ENCODE peak calls at places on chromosomes 5 and 9, in five cellular contexts. One of them, this sample, is unnamed. For H3K4me1, the result is how much of the 10 kb centered on the place peaks cover.

GRCh38 chr9:37329576-37329975 is 92.9 kb upstream of the GRHPR start:
- DNase-seq in stomach: no peak
- DNase-seq in left ventricle myocardium inferior: no peak
- DNase-seq in upper lobe of right lung: no peak
- DNase-seq in fibroblast of lung: peak
- DNase-seq in this sample: no peak

GRCh38 chr5:50968296-50969206 is 302.1 kb downstream of the PARP8 start:
- DNase-seq in stomach: no peak
- DNase-seq in left ventricle myocardium inferior: no peak
- DNase-seq in upper lobe of right lung: no peak
- DNase-seq in fibroblast of lung: no peak
- DNase-seq in this sample: no peak

GRCh38 chr5:164663223-164663989 is 1158.0 kb downstream of the MAT2B start:
- DNase-seq in stomach: no peak
- DNase-seq in left ventricle myocardium inferior: no peak
- DNase-seq in upper lobe of right lung: no peak
- DNase-seq in fibroblast of lung: peak
- DNase-seq in this sample: no peak

GRCh38 chr5:172697123-172698121 is 56.4 kb downstream of the NEURL1B start:
- DNase-seq in stomach: peak
- DNase-seq in left ventricle myocardium inferior: peak
- DNase-seq in upper lobe of right lung: peak
- DNase-seq in fibroblast of lung: peak
- DNase-seq in this sample: peak

GRCh38 chr5:71782393-71782770 is 63.3 kb downstream of the CARTPT start:
- DNase-seq in stomach: no peak
- DNase-seq in left ventricle myocardium inferior: no peak
- DNase-seq in upper lobe of right lung: no peak
- DNase-seq in fibroblast of lung: no peak
- DNase-seq in this sample: no peak

GRCh38 chr5:161530700-161531099 is 15.8 kb downstream of the GABRB2 start:
- DNase-seq in stomach: no peak
- DNase-seq in left ventricle myocardium inferior: no peak
- DNase-seq in upper lobe of right lung: no peak
- DNase-seq in fibroblast of lung: no peak
- DNase-seq in this sample: no peak

GRCh38 chr5:30600892-30601291 is 592.6 kb upstream of the CDH6 start:
- DNase-seq in stomach: no peak
- DNase-seq in left ventricle myocardium inferior: no peak
- DNase-seq in upper lobe of right lung: no peak
- DNase-seq in fibroblast of lung: no peak
- DNase-seq in this sample: no peak

GRCh38 chr5:109946610-109947009 is 256.9 kb downstream of the MAN2A1 start:
- DNase-seq in stomach: no peak
- DNase-seq in left ventricle myocardium inferior: no peak
- DNase-seq in upper lobe of right lung: no peak
- DNase-seq in fibroblast of lung: no peak
- DNase-seq in this sample: no peak

GRCh38 chr5:145531038-145531734 is 304.0 kb downstream of the PRELID2 start:
- DNase-seq in stomach: peak
- DNase-seq in left ventricle myocardium inferior: no peak
- DNase-seq in upper lobe of right lung: no peak
- DNase-seq in fibroblast of lung: peak
- DNase-seq in this sample: no peak

GRCh38 chr5:151682240-151682639 is 4.5 kb downstream of the SPARC start:
- DNase-seq in stomach: no peak
- DNase-seq in left ventricle myocardium inferior: no peak
- DNase-seq in upper lobe of right lung: no peak
- DNase-seq in fibroblast of lung: peak
- DNase-seq in this sample: no peak

GRCh38 chr5:75566710-75567309 is 44.4 kb upstream of the ANKDD1B start:
- DNase-seq in stomach: no peak
- DNase-seq in left ventricle myocardium inferior: no peak
- DNase-seq in upper lobe of right lung: no peak
- DNase-seq in fibroblast of lung: peak
- DNase-seq in this sample: no peak

GRCh38 chr5:142439208-142439607 is 114.4 kb upstream of the SPRY4 start:
- DNase-seq in stomach: no peak
- DNase-seq in left ventricle myocardium inferior: no peak
- DNase-seq in upper lobe of right lung: no peak
- DNase-seq in fibroblast of lung: no peak
- DNase-seq in this sample: no peak

GRCh38 chr9:119483153-119483552 is 113.9 kb upstream of the BRINP1 start:
- DNase-seq in stomach: no peak
- DNase-seq in left ventricle myocardium inferior: no peak
- DNase-seq in upper lobe of right lung: no peak
- DNase-seq in fibroblast of lung: no peak
- DNase-seq in this sample: no peak

GRCh38 chr9:93648181-93648580 is 71.8 kb downstream of the PHF2 start:
- DNase-seq in stomach: peak
- DNase-seq in left ventricle myocardium inferior: no peak
- DNase-seq in upper lobe of right lung: peak
- DNase-seq in fibroblast of lung: no peak
- DNase-seq in this sample: no peak

GRCh38 chr5:1121891-1122290 is 10.0 kb upstream of the SLC12A7 start:
- DNase-seq in stomach: no peak
- DNase-seq in left ventricle myocardium inferior: no peak
- DNase-seq in upper lobe of right lung: no peak
- DNase-seq in fibroblast of lung: no peak
- DNase-seq in this sample: no peak

GRCh38 chr9:117665601-117666377 is 38.4 kb upstream of the TLR4 start:
- DNase-seq in stomach: no peak
- DNase-seq in left ventricle myocardium inferior: no peak
- DNase-seq in upper lobe of right lung: no peak
- DNase-seq in fibroblast of lung: no peak
- DNase-seq in this sample: no peak

GRCh38 chr9:121498150-121498486 is 1.5 kb downstream of the GGTA1 start:
- DNase-seq in stomach: peak
- DNase-seq in left ventricle myocardium inferior: peak
- DNase-seq in upper lobe of right lung: no peak
- DNase-seq in fibroblast of lung: peak
- DNase-seq in this sample: no peak

GRCh38 chr5:14239951-14240350 is 96.8 kb downstream of the TRIO start:
- DNase-seq in stomach: no peak
- DNase-seq in left ventricle myocardium inferior: no peak
- DNase-seq in upper lobe of right lung: no peak
- DNase-seq in fibroblast of lung: peak
- DNase-seq in this sample: no peak

GRCh38 chr9:126745574-126746411 is 59.0 kb upstream of the ZBTB43 start:
- DNase-seq in stomach: no peak
- DNase-seq in left ventricle myocardium inferior: no peak
- DNase-seq in upper lobe of right lung: no peak
- DNase-seq in fibroblast of lung: no peak
- DNase-seq in this sample: no peak

GRCh38 chr9:19156805-19157204 is 29.5 kb upstream of the PLIN2 start:
- DNase-seq in stomach: no peak
- DNase-seq in left ventricle myocardium inferior: peak
- DNase-seq in upper lobe of right lung: no peak
- DNase-seq in fibroblast of lung: peak
- DNase-seq in this sample: peak

GRCh38 chr5:135120951-135121350 is 86.9 kb upstream of the PITX1 start:
- DNase-seq in stomach: no peak
- DNase-seq in left ventricle myocardium inferior: no peak
- DNase-seq in upper lobe of right lung: peak
- DNase-seq in fibroblast of lung: no peak
- DNase-seq in this sample: no peak

GRCh38 chr5:141740885-141741284 is 58.9 kb upstream of the ARAP3 start:
- DNase-seq in stomach: no peak
- DNase-seq in left ventricle myocardium inferior: no peak
- DNase-seq in upper lobe of right lung: no peak
- DNase-seq in fibroblast of lung: no peak
- DNase-seq in this sample: no peak

GRCh38 chr5:133618141-133618540 is 5.8 kb upstream of the FSTL4 start:
- DNase-seq in stomach: no peak
- DNase-seq in left ventricle myocardium inferior: no peak
- DNase-seq in upper lobe of right lung: no peak
- DNase-seq in fibroblast of lung: no peak
- DNase-seq in this sample: no peak

GRCh38 chr5:73596705-73597328 is 29.2 kb upstream of the ARHGEF28 start:
- DNase-seq in stomach: no peak
- DNase-seq in left ventricle myocardium inferior: no peak
- DNase-seq in upper lobe of right lung: no peak
- DNase-seq in fibroblast of lung: peak
- DNase-seq in this sample: no peak

GRCh38 chr5:158384535-158385421 is 525.8 kb upstream of the CLINT1 start:
- DNase-seq in stomach: no peak
- DNase-seq in left ventricle myocardium inferior: no peak
- DNase-seq in upper lobe of right lung: no peak
- DNase-seq in fibroblast of lung: peak
- DNase-seq in this sample: no peak

GRCh38 chr5:139092741-139093140 is 105.4 kb downstream of the SIL1 start:
- DNase-seq in stomach: no peak
- DNase-seq in left ventricle myocardium inferior: no peak
- DNase-seq in upper lobe of right lung: no peak
- DNase-seq in fibroblast of lung: no peak
- DNase-seq in this sample: no peak

GRCh38 chr5:123482258-123482657 is 29.7 kb upstream of the CSNK1G3 start:
- DNase-seq in stomach: no peak
- DNase-seq in left ventricle myocardium inferior: no peak
- DNase-seq in upper lobe of right lung: no peak
- DNase-seq in fibroblast of lung: no peak
- DNase-seq in this sample: no peak

GRCh38 chr9:38074441-38074943 is 5.5 kb upstream of the SHB start:
- DNase-seq in stomach: no peak
- DNase-seq in left ventricle myocardium inferior: no peak
- DNase-seq in upper lobe of right lung: peak
- DNase-seq in fibroblast of lung: peak
- DNase-seq in this sample: no peak

GRCh38 chr5:163569284-163569683 is 63.9 kb downstream of the MAT2B start:
- DNase-seq in stomach: no peak
- DNase-seq in left ventricle myocardium inferior: no peak
- DNase-seq in upper lobe of right lung: no peak
- DNase-seq in fibroblast of lung: peak
- DNase-seq in this sample: no peak

GRCh38 chr9:132001550-132001949 is 78.1 kb downstream of the MED27 start:
- DNase-seq in stomach: no peak
- DNase-seq in left ventricle myocardium inferior: no peak
- DNase-seq in upper lobe of right lung: no peak
- DNase-seq in fibroblast of lung: no peak
- DNase-seq in this sample: no peak

GRCh38 chr9:94869415-94869838 is 142.9 kb downstream of the AOPEP start:
- DNase-seq in stomach: no peak
- DNase-seq in left ventricle myocardium inferior: no peak
- DNase-seq in upper lobe of right lung: no peak
- DNase-seq in fibroblast of lung: no peak
- DNase-seq in this sample: no peak

GRCh38 chr5:175082866-175083590 is 358.6 kb downstream of the MSX2 start:
- DNase-seq in stomach: no peak
- DNase-seq in left ventricle myocardium inferior: no peak
- DNase-seq in upper lobe of right lung: no peak
- DNase-seq in fibroblast of lung: peak
- DNase-seq in this sample: no peak
- H3K4me3 ChIP-seq in stomach: no peak
- H3K4me3 ChIP-seq in left ventricle myocardium inferior: no peak
- H3K4me3 ChIP-seq in upper lobe of right lung: no peak
- H3K4me3 ChIP-seq in fibroblast of lung: no peak
- H3K4me3 ChIP-seq in this sample: no peak

DNA sequence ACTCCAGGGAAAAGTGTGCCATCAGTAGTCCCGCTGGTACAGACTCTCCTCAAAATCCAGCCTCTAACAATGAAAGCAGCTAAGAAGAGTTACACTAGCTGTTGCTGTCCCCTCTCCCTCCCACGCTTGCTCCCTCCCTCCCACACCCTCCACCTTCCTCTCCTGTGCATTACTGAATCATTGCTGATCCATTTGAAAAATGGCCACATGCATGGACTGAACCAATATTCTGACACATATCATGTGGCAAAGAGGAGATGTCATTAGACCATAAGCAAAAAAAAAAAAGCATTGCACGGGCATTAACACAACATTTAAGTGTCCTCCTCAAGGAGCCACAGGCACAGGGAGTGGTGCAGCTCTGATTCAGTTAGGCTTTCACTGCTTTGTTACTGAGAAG is 37.9 kb downstream of the LHFPL2 start:
- DNase-seq in stomach: no peak
- DNase-seq in left ventricle myocardium inferior: no peak
- DNase-seq in upper lobe of right lung: no peak
- DNase-seq in fibroblast of lung: no peak
- DNase-seq in this sample: no peak
- H3K4me1 ChIP-seq in stomach: under half
- H3K4me1 ChIP-seq in left ventricle myocardium inferior: under half
- H3K4me1 ChIP-seq in upper lobe of right lung: under half
- H3K4me1 ChIP-seq in fibroblast of lung: under half
- H3K4me1 ChIP-seq in this sample: under half

GRCh38 chr9:16345902-16346301 is 524.6 kb downstream of the BNC2 start:
- DNase-seq in stomach: no peak
- DNase-seq in left ventricle myocardium inferior: no peak
- DNase-seq in upper lobe of right lung: no peak
- DNase-seq in fibroblast of lung: no peak
- DNase-seq in this sample: no peak
- H3K27ac ChIP-seq in stomach: no peak
- H3K27ac ChIP-seq in left ventricle myocardium inferior: no peak
- H3K27ac ChIP-seq in upper lobe of right lung: no peak
- H3K27ac ChIP-seq in fibroblast of lung: no peak
- H3K27ac ChIP-seq in this sample: no peak

DNA sequence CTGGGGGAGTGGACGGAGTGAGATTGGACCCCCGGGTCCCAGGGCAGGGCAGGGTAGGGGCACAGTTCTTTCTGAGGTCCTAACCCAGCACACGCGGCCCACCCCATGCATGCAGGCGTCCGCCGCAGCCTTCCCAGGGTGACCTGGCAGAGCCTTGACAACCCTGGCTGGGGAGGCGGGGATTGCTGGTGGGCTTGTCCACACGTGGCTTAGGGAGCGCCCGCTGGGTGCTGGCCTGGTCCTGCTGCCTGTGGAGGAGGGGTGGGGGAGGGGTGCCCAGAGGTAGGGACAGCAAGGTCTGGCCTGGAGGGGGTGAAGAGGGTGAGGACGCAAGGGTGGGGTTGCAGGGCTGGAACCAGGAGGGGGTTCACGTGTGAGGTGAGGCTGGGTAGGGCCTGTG is 6.0 kb downstream of the RXRA start:
- DNase-seq in stomach: no peak
- DNase-seq in left ventricle myocardium inferior: no peak
- DNase-seq in upper lobe of right lung: no peak
- DNase-seq in fibroblast of lung: no peak
- DNase-seq in this sample: peak
- H3K4me3 ChIP-seq in stomach: peak
- H3K4me3 ChIP-seq in left ventricle myocardium inferior: no peak
- H3K4me3 ChIP-seq in upper lobe of right lung: no peak
- H3K4me3 ChIP-seq in fibroblast of lung: no peak
- H3K4me3 ChIP-seq in this sample: no peak

GRCh38 chr9:124783830-124784229 is 6.9 kb downstream of the OLFML2A start:
- DNase-seq in stomach: no peak
- DNase-seq in left ventricle myocardium inferior: no peak
- DNase-seq in upper lobe of right lung: no peak
- DNase-seq in fibroblast of lung: no peak
- DNase-seq in this sample: no peak
- H3K4me1 ChIP-seq in stomach: under half
- H3K4me1 ChIP-seq in left ventricle myocardium inferior: half or more
- H3K4me1 ChIP-seq in upper lobe of right lung: under half
- H3K4me1 ChIP-seq in fibroblast of lung: under half
- H3K4me1 ChIP-seq in this sample: under half

GRCh38 chr5:174411513-174411819 is 312.9 kb upstream of the MSX2 start:
- DNase-seq in stomach: no peak
- DNase-seq in left ventricle myocardium inferior: no peak
- DNase-seq in upper lobe of right lung: no peak
- DNase-seq in fibroblast of lung: no peak
- DNase-seq in this sample: no peak
- H3K27ac ChIP-seq in stomach: no peak
- H3K27ac ChIP-seq in left ventricle myocardium inferior: no peak
- H3K27ac ChIP-seq in upper lobe of right lung: no peak
- H3K27ac ChIP-seq in fibroblast of lung: no peak
- H3K27ac ChIP-seq in this sample: no peak

This sample was measured in psoas muscle.